ENCODE peak calls at places on chromosomes 2 and 18, in seven cellular contexts. W, V, U, I, L, Y and A are unnamed samples.

GRCh38 chr18:58755304-58756010 is 84.2 kb downstream of the MALT1 start:
- DNase-seq in W (no peak), V (no peak), U (no peak), I (no peak), L (peak), Y (no peak), A (no peak)

GRCh38 chr2:171505374-171505773 is 16.9 kb upstream of the CYBRD1 start:
- DNase-seq in W (peak), V (no peak), U (peak), I (no peak), L (no peak), Y (peak), A (no peak)

GRCh38 chr2:112577756-112578155 is 6.7 kb upstream of the CHCHD5 start:
- DNase-seq in W (peak), V (no peak), U (peak), I (no peak), L (no peak), Y (peak), A (no peak)

GRCh38 chr2:30385327-30385726 is 61.7 kb upstream of the LCLAT1 start:
- DNase-seq in W (peak), V (no peak), U (peak), I (no peak), L (no peak), Y (peak), A (no peak)

GRCh38 chr2:37616674-37616999 is 54.8 kb downstream of the CDC42EP3 start:
- DNase-seq in W (peak), V (no peak), U (no peak), I (no peak), L (no peak), Y (peak), A (peak)

GRCh38 chr2:163735692-163736432 is at the start of gene FIGN:
- DNase-seq in W (peak), V (no peak), U (peak), I (no peak), L (peak), Y (peak), A (peak)

GRCh38 chr2:74577448-74577847 is 22.9 kb downstream of the DOK1 start:
- DNase-seq in W (no peak), V (no peak), U (no peak), I (no peak), L (no peak), Y (peak), A (no peak)

GRCh38 chr2:166148811-166149400 is 21.1 kb upstream of the SCN1A start:
- DNase-seq in W (no peak), V (no peak), U (no peak), I (no peak), L (no peak), Y (no peak), A (no peak)

GRCh38 chr2:105802587-105802986 is 57.9 kb downstream of the NCK2 start:
- DNase-seq in W (no peak), V (peak), U (no peak), I (no peak), L (no peak), Y (peak), A (no peak)

GRCh38 chr2:49080681-49081080 is 73.6 kb downstream of the FSHR start:
- DNase-seq in W (no peak), V (no peak), U (no peak), I (no peak), L (no peak), Y (no peak), A (no peak)

GRCh38 chr2:214679736-214680135 is 129.7 kb downstream of the BARD1 start:
- DNase-seq in W (no peak), V (no peak), U (no peak), I (no peak), L (no peak), Y (no peak), A (no peak)

GRCh38 chr18:70333757-70334156 is 44.9 kb downstream of the SOCS6 start:
- DNase-seq in W (peak), V (no peak), U (peak), I (no peak), L (no peak), Y (peak), A (peak)

GRCh38 chr18:70334264-70334663 is 45.4 kb downstream of the SOCS6 start:
- DNase-seq in W (no peak), V (no peak), U (no peak), I (no peak), L (no peak), Y (no peak), A (no peak)

GRCh38 chr18:70333316-70333715 is 44.5 kb downstream of the SOCS6 start:
- DNase-seq in W (no peak), V (no peak), U (no peak), I (no peak), L (no peak), Y (no peak), A (no peak)

GRCh38 chr18:70335892-70336726 is 47.3 kb downstream of the SOCS6 start:
- DNase-seq in W (no peak), V (no peak), U (peak), I (no peak), L (no peak), Y (no peak), A (no peak)

DNA sequence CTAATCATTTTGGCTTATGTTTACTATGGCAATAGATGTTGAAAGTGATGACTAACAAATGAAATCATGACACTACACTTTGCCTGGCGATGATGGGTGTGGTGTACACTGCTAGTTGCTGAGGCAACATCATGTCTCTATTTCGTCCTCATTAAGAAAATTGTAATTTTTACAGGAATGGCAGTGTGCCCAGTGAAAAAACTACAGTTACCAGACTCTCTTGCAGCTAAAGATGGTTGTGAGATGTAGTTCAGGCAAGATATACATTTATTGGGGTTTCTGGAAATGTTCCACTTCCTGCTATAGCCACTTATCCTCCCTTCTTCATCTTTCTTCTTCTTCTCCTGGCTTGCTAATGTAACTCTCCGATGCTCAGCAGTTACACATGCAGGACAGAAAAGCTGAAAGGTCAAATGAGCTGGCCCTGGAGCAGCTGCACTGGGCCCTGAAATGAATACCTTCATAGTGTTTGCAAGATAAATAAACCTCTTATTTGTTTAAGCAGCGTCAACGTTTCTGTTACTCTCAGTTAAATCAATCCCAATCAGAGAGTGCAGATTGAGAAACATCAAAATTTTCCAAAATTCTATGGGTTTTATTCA is 46.0 kb downstream of the SOCS6 start:
- DNase-seq in W (no peak), V (no peak), U (no peak), I (no peak), L (no peak), Y (peak), A (no peak)
- H3K4me3 ChIP-seq in W (no peak), V (no peak), U (no peak), I (no peak), L (no peak), Y (no peak), A (no peak)

DNA sequence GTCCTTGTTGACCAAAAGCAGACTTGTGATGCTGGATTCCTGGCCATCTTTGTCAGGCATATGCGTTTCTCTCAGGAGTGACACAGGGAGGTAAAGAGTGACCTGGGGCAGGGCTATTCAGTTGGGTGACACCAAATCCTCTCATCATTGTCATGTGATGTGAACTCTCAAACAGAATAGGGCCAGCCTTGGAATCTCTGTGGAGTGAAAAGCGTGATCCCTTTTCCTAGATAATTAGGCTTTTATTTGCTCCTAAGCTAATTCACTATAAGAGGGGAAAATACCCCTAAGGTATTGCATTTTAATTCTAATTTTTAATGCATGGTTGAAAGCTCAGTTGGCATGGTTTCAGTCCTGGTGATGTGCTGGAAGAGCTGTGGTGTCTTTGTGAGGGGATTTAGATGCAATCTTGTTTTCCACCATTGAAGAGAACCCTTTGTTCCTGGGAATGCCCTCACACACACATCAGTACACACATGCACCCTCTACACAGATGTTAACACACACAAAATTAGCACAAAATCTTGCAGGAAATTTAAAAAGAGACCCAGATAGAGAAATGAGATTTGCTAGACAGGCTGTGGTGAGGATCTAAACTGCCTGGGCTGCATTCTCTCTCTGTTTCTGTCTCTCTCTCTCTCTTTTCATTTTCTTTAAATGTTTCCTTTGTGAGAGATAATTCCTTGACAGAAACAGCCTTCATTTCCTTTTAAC is 349.9 kb downstream of the TSN start:
- DNase-seq in W (no peak), V (no peak), U (no peak), I (no peak), L (no peak), Y (no peak), A (no peak)
- H3K4me3 ChIP-seq in W (no peak), V (no peak), U (no peak), I (no peak), L (no peak), Y (no peak), A (no peak)

DNA sequence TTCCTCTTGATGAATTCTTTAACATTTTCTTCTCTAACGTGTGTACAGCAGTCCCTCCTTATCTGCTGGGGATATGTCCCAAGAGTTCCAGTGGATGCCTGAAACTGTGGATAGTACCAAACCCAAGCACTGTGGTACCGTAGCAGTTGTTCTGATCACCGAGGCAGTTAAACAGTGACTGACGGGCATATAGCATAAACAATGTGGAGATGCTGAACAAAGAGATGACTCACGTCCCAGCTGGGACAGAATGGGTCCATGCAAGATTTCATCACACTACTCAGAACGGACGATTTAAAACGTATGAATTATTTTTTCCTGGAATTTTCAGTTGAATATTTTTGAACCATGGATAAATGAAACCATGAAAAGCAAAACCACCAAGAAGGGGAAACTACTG is 54.5 kb upstream of the SPAG16 start:
- DNase-seq in W (peak), V (no peak), U (peak), I (no peak), L (no peak), Y (peak), A (no peak)
- H3K4me3 ChIP-seq in W (no peak), V (no peak), U (no peak), I (no peak), L (no peak), Y (no peak), A (no peak)

GRCh38 chr2:85666435-85666924 is 1.5 kb downstream of the SFTPB start:
- DNase-seq in W (no peak), V (no peak), U (no peak), I (no peak), L (no peak), Y (no peak), A (no peak)
- H3K4me3 ChIP-seq in W (no peak), V (no peak), U (no peak), I (no peak), L (no peak), Y (no peak), A (no peak)

GRCh38 chr2:88658890-88659881 is 31.9 kb upstream of the EIF2AK3 start:
- DNase-seq in W (peak), V (no peak), U (peak), I (no peak), L (peak), Y (peak), A (no peak)
- H3K4me3 ChIP-seq in W (no peak), V (no peak), U (no peak), I (no peak), L (no peak), Y (no peak), A (no peak)

GRCh38 chr2:24740142-24740541 is 53.0 kb downstream of the PTRHD1 start:
- DNase-seq in W (no peak), V (no peak), U (no peak), I (no peak), L (no peak), Y (no peak), A (no peak)
- H3K4me3 ChIP-seq in W (no peak), V (no peak), U (no peak), I (no peak), L (no peak), Y (no peak), A (no peak)

DNA sequence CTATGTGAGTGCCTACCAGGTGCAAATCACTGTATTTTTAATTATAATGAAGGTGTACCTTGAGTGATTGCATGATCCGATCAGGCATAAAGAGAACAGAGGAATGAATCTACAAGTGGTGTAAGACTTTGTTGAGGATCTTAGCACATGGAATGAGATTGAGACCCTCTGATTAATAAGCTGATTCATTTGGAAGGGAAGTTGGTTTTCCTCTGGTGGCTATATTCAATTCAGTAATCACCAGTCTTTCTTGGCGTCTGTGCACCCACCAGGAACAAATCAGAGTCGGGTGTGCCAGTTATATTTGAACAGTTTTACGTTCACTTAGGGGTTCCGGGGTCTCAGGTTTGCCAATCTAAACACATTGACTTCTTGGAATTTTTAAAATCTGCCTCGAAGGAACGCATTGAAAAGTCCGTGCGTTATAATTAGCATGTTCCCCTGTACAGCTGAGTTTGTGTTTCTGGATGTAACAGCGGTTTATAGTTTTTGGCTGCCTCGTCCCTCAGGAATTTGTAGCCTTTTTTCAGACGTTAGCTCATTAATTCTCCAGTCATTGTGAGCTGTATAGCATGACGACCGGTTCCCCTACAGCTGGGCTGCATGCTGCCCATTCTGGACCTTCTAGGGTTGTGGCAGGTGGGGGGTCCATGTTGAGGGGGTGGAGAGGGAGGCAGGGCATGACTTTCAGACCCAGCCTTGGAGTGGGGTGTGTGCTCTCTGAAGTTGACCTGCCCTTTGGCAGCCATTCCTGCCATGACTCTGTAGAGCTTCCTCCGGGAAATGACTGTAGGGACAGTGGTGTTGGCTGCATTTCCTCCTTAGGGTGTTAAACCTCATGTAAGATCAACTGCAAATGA is 20.3 kb downstream of the MYO1B start:
- DNase-seq in W (peak), V (no peak), U (peak), I (no peak), L (peak), Y (peak), A (peak)
- H3K4me3 ChIP-seq in W (peak), V (no peak), U (no peak), I (no peak), L (no peak), Y (peak), A (peak)